ENCODE peak calls at places on chromosomes 1 and 21, in eight cellular contexts. J, G, X, T, Z, W, H and Y are unnamed samples.

GRCh38 chr1:45684402-45684801 is 1.9 kb downstream of the GPBP1L1 start:
- DNase-seq in T (no peak), H (no peak), W (no peak), J (no peak), X (no peak), Z (no peak), G (no peak), Y (no peak)

GRCh38 chr1:91735266-91735845 is 150.6 kb downstream of the TGFBR3 start:
- DNase-seq in G (no peak), X (no peak), T (no peak), H (no peak), W (no peak), Z (no peak), J (no peak), Y (no peak)

GRCh38 chr1:95084317-95085176 is 11.8 kb upstream of the ALG14 start:
- DNase-seq in W (no peak), X (no peak), J (no peak), H (no peak), Z (peak; percentile 20), G (no peak), T (no peak), Y (no peak)

GRCh38 chr1:32878183-32878582 is 7.5 kb upstream of the FNDC5 start:
- DNase-seq in T (no peak), H (no peak), J (no peak), G (peak; percentile 44), Z (no peak), X (no peak), W (no peak), Y (no peak)

GRCh38 chr1:65068202-65069011 is 79.6 kb upstream of the AK4 start:
- DNase-seq in J (no peak), G (no peak), W (no peak), H (no peak), X (no peak), Z (peak; percentile 45), T (peak; percentile 24), Y (peak; percentile 9)

GRCh38 chr1:180098242-180098995 is 56.2 kb upstream of the QSOX1 start:
- DNase-seq in J (no peak), Z (no peak), W (no peak), T (no peak), H (no peak), X (no peak), G (no peak), Y (peak; percentile 71)

GRCh38 chr1:8153961-8154360 is 127.9 kb upstream of the ERRFI1 start:
- DNase-seq in T (no peak), J (no peak), H (no peak), G (no peak), X (no peak), W (no peak), Z (no peak), Y (no peak)

GRCh38 chr21:46635324-46636180 is at the start of gene PRMT2:
- DNase-seq in T (peak; percentile 97), J (peak; percentile 97), Z (peak; percentile 99), W (peak; percentile 98), H (peak; percentile 97), X (peak; percentile 94), G (peak; percentile 99), Y (peak; percentile 98)

GRCh38 chr1:198638441-198638840 is 399 bp upstream of the PTPRC start:
- DNase-seq in T (no peak), Z (no peak), G (no peak), W (no peak), J (no peak), H (no peak), X (no peak), Y (no peak)

GRCh38 chr1:198637157-198637556 is 1.7 kb upstream of the PTPRC start:
- DNase-seq in G (no peak), T (no peak), X (no peak), H (no peak), Z (no peak), W (no peak), J (no peak), Y (no peak)

GRCh38 chr1:198639581-198640235 is 868 bp downstream of the PTPRC start:
- DNase-seq in Z (no peak), G (no peak), H (no peak), X (no peak), T (no peak), W (no peak), J (no peak), Y (no peak)

GRCh38 chr1:198637915-198638437 is 864 bp upstream of the PTPRC start:
- DNase-seq in H (no peak), G (no peak), Z (no peak), X (no peak), J (no peak), T (no peak), W (no peak), Y (no peak)

DNA sequence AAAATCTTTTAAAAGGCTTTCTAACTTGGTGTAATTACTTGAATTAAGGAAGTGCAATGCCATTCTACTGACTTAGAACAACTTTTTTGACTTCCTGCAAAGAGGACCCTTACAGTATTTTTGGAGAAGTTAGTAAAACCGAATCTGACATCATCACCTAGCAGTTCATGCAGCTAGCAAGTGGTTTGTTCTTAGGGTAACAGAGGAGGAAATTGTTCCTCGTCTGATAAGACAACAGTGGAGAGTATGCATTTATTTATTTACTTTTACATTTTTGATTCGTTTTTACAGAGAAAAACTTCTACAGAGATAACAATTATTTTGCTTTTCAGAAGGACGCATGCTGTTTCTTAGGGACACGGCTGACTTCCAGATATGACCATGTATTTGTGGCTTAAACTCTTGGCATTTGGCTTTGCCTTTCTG is at the start of gene PTPRC:
- DNase-seq in X (no peak), H (no peak), W (no peak), Z (peak; percentile 46), G (no peak), J (no peak), T (no peak), Y (no peak)
- H3K4me3 ChIP-seq in X (peak within 1 kb of the TSS; percentile 25), H (peak within 1 kb of the TSS; percentile 36), W (no peak within 1 kb of the TSS), Z (peak within 1 kb of the TSS; percentile 81), G (peak within 1 kb of the TSS; percentile 6), J (no peak within 1 kb of the TSS), T (no peak within 1 kb of the TSS), Y (no peak within 1 kb of the TSS)

DNA sequence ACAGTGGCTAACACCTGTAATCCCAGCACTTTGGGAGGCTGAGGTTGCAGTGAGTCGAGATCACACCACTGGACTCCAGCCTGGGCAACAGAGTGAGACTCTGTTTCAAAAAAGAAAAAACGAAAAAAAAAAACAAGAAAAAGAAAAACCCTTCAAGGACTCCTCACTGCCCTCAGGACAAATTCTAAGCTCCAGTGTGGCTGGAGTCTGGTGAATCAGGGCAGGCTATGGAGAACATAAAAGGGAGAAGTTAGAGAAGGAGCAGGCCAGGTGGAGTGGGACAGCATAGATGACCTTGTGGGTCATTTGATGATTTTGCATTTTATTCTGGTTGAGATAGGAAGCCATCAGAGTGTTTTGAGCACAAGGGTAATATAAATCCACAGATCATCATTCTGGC is 12.5 kb upstream of the UAP1 start:
- DNase-seq in W (no peak), X (no peak), T (no peak), G (no peak), J (no peak), Z (no peak), H (no peak), Y (no peak)
- H3K27ac ChIP-seq in W (peak overlapping the region; percentile 74), X (peak overlapping the region; percentile 83), T (no peak overlapping the region), G (no peak overlapping the region), J (no peak overlapping the region), Z (no peak overlapping the region), H (no peak overlapping the region), Y (peak overlapping the region; percentile 82)

GRCh38 chr1:97905141-97905540 is 15.7 kb downstream of the DPYD start:
- DNase-seq in J (no peak), T (no peak), W (no peak), G (no peak), H (no peak), X (no peak), Z (no peak), Y (no peak)
- H3K4me1 ChIP-seq in J (peaks cover 28% of the 10 kb centered on the region), T (no peaks in the 10 kb centered on the region), W (no peaks in the 10 kb centered on the region), G (peaks cover 10% of the 10 kb centered on the region), H (no peaks in the 10 kb centered on the region), X (peaks cover 15% of the 10 kb centered on the region), Z (no peaks in the 10 kb centered on the region), Y (peaks cover 29% of the 10 kb centered on the region)

DNA sequence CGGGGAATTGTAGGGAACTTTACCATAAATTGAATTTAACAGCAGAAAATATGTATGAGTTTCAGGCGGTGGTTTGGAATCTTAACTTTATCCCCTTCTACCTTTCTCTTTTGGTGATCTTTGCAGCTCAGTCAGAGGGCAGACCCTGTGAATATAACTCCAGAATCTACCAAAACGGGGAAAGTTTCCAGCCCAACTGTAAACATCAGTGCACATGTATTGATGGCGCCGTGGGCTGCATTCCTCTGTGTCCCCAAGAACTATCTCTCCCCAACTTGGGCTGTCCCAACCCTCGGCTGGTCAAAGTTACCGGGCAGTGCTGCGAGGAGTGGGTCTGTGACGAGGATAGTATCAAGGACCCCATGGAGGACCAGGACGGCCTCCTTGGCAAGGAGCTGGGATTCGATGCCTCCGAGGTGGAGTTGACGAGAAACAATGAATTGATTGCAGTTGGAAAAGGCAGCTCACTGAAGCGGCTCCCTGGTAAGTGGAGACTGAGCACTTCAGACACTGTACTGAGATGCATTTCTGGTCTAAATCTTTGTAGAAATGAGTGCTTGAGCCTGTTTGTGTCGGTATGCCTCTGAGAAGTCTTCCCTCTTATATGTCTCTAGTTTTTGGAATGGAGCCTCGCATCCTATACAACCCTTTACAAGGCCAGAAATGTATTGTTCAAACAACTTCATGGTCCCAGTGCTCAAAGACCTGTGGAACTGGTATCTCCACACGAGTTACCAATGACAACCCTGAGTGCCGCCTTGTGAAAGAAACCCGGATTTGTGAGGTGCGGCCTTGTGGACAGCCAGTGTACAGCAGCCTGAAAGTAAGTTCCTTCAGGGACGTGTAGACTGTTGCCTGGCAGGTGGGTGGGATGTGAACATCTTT is 1.5 kb downstream of the CCN1 start:
- DNase-seq in T (peak; percentile 41), J (no peak), Z (no peak), W (peak; percentile 61), G (peak; percentile 77), X (peak; percentile 73), H (peak; percentile 16), Y (peak; percentile 75)
- H3K4me3 ChIP-seq in T (peak overlapping the region; percentile 82), J (peak overlapping the region; percentile 97), Z (no peak overlapping the region), W (peak overlapping the region; percentile 83), G (peak overlapping the region; percentile 85), X (peak overlapping the region; percentile 68), H (peak overlapping the region; percentile 79), Y (peak overlapping the region; percentile 76)

DNA sequence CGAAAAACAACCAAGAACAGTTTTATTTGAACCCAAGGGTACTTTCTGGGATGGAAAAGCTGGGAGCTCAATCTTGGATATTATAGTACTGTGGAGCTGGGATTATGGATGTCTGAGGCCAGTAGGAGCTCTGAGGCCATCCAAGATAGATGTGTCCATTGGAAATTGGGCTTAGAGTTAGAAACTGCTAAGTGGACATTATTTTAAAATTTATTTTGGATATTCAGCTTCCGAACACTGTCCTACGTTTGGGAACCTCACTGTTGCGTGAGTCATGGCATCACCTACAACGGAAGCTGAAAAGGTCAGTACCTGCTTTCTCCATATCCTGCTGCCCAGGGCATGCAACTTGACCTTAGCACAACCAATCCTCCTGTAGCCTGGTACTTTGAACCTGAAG is 61.0 kb downstream of the RYR2 start:
- DNase-seq in Z (no peak), W (no peak), X (no peak), J (no peak), G (no peak), H (no peak), T (no peak), Y (no peak)
- H3K27ac ChIP-seq in Z (no peak overlapping the region), W (no peak overlapping the region), X (no peak overlapping the region), J (no peak overlapping the region), G (no peak overlapping the region), H (no peak overlapping the region), T (no peak overlapping the region), Y (no peak overlapping the region)